ENCODE peak calls at places on chromosomes 1 and 21, in six cellular contexts. S is gastrocnemius medialis, X is lower lobe of right lung, G is heart right ventricle, H is uterus, L is body of pancreas. M is an unnamed sample. For H3K27me3, the result is how much of the 10 kb centered on the place peaks cover.

GRCh38 chr1:964691-965525 is 1.4 kb upstream of the PLEKHN1 start:
- DNase-seq in X (no peak), H (no peak), S (no peak), G (no peak), L (no peak), M (no peak)

GRCh38 chr1:206000641-206001339 is 2.4 kb downstream of the RAB7B start:
- DNase-seq in H (no peak), X (no peak), S (no peak), G (no peak), L (no peak), M (no peak)

GRCh38 chr1:100868364-100868995 is 26.2 kb downstream of the EXTL2 start:
- DNase-seq in X (no peak), L (no peak), H (no peak), S (no peak), G (no peak), M (no peak)

GRCh38 chr1:1014896-1015681 is 1.8 kb downstream of the ISG15 start:
- DNase-seq in X (no peak), L (peak), H (no peak), S (no peak), G (no peak), M (no peak)

GRCh38 chr21:42939581-42940413 is 14.4 kb upstream of the ERVH48-1 start:
- DNase-seq in X (no peak), H (peak), G (peak), L (peak), S (peak), M (peak)

GRCh38 chr1:208158640-208159541 is 85.3 kb downstream of the PLXNA2 start:
- DNase-seq in L (no peak), X (no peak), S (no peak), G (no peak), H (no peak), M (no peak)

GRCh38 chr1:38640371-38640770 is 219.2 kb downstream of the RRAGC start:
- DNase-seq in S (no peak), H (no peak), X (no peak), L (no peak), G (no peak), M (no peak)

GRCh38 chr1:203807211-203807610 is 11.8 kb downstream of the ZBED6 start:
- DNase-seq in X (no peak), H (no peak), L (no peak), S (no peak), G (no peak), M (no peak)

GRCh38 chr1:224626042-224626441 is 9.9 kb downstream of the CNIH3 start:
- DNase-seq in X (no peak), S (no peak), H (no peak), L (no peak), G (no peak), M (no peak)

GRCh38 chr21:38839683-38840286 is 34.1 kb downstream of the ETS2 start:
- DNase-seq in X (no peak), H (no peak), S (no peak), L (no peak), G (no peak), M (no peak)

GRCh38 chr1:196148367-196148970 is 459.8 kb downstream of the KCNT2 start:
- DNase-seq in S (no peak), X (no peak), H (no peak), G (no peak), L (no peak), M (no peak)

GRCh38 chr1:27102707-27103468 is 52.0 kb downstream of the SLC9A1 start:
- DNase-seq in X (peak), S (no peak), G (peak), H (peak), L (peak), M (peak)

GRCh38 chr1:93446837-93447451 is 974 bp upstream of the FNBP1L start:
- DNase-seq in S (peak), H (no peak), L (peak), G (peak), X (no peak), M (no peak)

GRCh38 chr21:44929799-44930542 is 9.3 kb upstream of the ITGB2 start:
- DNase-seq in X (no peak), H (no peak), S (no peak), L (no peak), G (no peak), M (peak)

GRCh38 chr1:110787328-110788071 is 85.4 kb upstream of the CD53 start:
- DNase-seq in X (no peak), S (no peak), L (no peak), G (no peak), H (no peak), M (no peak)

GRCh38 chr1:59406437-59407164 is 109.7 kb downstream of the FGGY start:
- DNase-seq in H (no peak), S (no peak), X (no peak), L (no peak), G (no peak), M (no peak)

DNA sequence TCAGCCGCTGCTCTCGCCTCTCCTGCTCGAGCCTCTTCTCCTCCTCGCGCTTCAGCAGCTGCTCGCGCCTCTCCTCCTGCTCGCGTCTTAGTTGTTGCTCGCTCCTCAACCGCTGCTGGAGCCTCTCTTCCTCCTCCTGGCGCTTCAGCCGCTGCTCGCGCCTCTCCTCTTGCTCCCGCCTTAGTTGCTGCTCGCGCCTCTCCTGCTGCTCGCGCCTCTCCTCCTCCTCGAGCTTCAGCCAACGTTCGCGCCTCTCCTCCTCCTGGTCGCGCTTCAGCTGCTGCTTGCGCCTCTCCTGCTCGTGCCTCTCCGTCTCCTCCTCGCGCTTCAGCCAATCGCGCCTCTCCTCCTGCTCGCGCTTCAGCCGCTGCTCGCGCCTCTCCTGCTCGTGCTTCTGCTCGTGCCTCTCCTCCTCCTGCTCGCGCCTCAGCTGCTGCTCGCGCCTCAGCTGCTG is 3.7 kb downstream of the TCHH start:
- DNase-seq in S (no peak), G (no peak), X (no peak), H (no peak), L (peak), M (no peak)
- H3K27me3 ChIP-seq in S (half or more), G (under half), X (half or more), H (under half), L (half or more), M (under half)

GRCh38 chr1:230049731-230050130 is 17.3 kb upstream of the GALNT2 start:
- DNase-seq in G (no peak), H (no peak), S (no peak), L (no peak), X (no peak), M (no peak)
- TF ChIP-seq CTCF in G (no peak), H (no peak), S (no peak), L (no peak), X (no peak), M (no peak)

DNA sequence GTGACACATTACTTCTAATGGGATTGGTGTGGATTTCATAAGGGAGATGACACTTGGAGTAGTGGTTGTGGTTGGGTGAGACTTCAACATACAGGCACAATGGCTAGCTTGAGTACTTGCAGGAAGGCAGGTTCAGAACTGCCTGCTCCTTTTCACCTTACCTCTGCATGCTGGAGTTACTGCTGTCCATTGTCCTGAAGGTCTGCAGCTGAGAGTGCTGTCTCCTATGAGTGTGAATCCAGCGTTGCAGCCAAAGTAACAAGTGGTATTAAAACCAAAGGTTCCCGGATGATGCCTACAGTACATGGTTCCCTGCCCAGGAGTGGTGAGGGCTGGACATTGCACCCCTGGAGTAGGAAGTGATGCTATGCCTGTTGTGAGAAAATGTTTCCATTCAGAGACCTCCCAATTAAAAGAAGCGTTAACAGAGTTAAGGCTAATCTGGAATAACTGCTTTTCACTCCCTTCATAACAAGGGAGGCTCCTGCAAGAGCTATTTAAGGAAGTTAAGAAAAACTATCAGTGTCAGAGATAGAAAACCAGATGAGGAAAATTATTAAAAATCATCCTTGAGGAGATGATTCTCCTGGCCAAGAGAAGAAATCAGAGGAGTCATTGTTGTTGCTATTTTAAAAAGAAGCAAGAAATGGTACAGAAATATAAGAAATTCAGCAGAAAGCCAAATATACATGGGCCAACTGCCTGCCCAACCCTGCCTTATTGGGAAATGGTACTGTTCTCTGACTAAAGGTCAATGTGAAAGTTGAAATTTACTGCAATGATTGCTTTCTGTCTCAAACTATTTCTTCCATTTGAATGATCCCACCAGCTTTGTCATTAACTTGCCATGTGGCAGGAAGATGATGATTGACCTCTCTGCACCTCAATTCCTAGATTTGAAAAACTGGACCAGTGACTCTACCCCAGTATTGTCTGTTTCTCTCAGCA is 9.8 kb upstream of the F5 start:
- DNase-seq in S (no peak), H (no peak), L (no peak), G (no peak), X (no peak), M (no peak)
- H3K27me3 ChIP-seq in S (under half), H (under half), L (under half), G (under half), X (under half), M (under half)

DNA sequence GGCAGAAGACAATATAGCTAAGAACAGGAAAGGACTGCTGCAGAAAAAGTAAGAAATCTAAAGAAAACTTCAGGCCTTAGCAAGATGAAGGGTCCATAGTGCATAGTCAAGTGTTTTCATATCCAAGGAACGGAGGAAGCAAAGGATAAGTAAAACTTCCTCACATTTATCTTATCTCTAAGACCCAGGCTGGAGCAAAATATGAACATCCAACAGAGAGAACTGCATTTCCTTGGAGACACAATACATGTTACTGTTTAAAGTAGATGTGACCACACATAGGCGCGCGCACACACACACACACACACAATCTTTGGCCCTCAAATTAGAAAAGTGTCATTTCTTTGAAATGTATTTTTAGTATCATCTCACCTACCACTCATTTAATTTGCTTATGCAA is 66.7 kb downstream of the TTLL7 start:
- DNase-seq in H (no peak), G (no peak), S (no peak), L (no peak), X (no peak), M (no peak)
- TF ChIP-seq CTCF in H (no peak), G (no peak), S (no peak), L (no peak), X (no peak), M (no peak)

DNA sequence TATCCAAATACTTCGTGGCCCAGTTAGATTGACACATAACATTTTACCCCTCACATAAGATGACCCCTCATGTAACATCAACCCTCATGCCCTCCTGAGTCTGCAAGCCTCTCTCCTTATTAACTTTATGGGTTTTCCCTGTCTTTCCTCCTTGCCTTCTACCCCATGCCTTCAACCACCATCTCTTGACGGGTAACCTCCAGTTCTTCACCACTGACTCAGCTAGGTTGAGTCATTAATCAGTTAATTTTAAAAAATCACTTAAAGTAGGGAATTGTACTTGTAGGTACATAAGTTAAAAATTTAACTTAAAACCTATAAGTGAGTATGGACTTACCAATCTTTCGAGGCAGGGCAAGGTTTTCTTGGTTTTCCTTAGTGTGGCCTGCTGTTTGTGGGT is 330.7 kb downstream of the CAMTA1 start:
- DNase-seq in G (no peak), X (no peak), H (no peak), S (no peak), L (no peak), M (no peak)
- H3K27me3 ChIP-seq in G (under half), X (under half), H (under half), S (under half), L (under half), M (under half)

GRCh38 chr21:23936991-23937390 is 1670.3 kb downstream of the MRPL39 start:
- DNase-seq in X (no peak), L (no peak), H (no peak), G (no peak), S (no peak), M (no peak)

GRCh38 chr21:23930565-23930964 is 1676.7 kb downstream of the MRPL39 start:
- DNase-seq in S (no peak), H (no peak), X (no peak), G (no peak), L (no peak), M (no peak)

GRCh38 chr21:23939369-23940065 is 1667.8 kb downstream of the MRPL39 start:
- DNase-seq in G (no peak), S (no peak), H (no peak), L (no peak), X (no peak), M (no peak)

GRCh38 chr21:23936224-23936623 is 1671.1 kb downstream of the MRPL39 start:
- DNase-seq in L (no peak), X (no peak), S (no peak), G (no peak), H (no peak), M (no peak)
- TF ChIP-seq CTCF in L (no peak), X (no peak), S (no peak), G (peak), H (no peak), M (no peak)

M was measured in tibial artery.